ENCODE peak calls at places on chromosomes 2 and 18, in six cellular contexts. E, P, F, U, Q and R are unnamed samples.

GRCh38 chr18:75500510-75500909 is 73.0 kb upstream of the SMIM21 start:
- DNase-seq in E (no peak), P (no peak), F (no peak), U (no peak), Q (peak), R (peak)

GRCh38 chr2:227376911-227377396 is 2.2 kb downstream of the TM4SF20 start:
- DNase-seq in E (no peak), P (peak), F (no peak), U (peak), Q (peak), R (no peak)

GRCh38 chr2:113894156-113894743 is 4.4 kb downstream of the ACTR3 start:
- DNase-seq in E (peak), P (peak), F (no peak), U (peak), Q (peak), R (peak)

GRCh38 chr2:23565814-23566213 is 180.8 kb downstream of the KLHL29 start:
- DNase-seq in E (no peak), P (no peak), F (no peak), U (no peak), Q (no peak), R (no peak)

GRCh38 chr2:3683748-3684454 is 19.5 kb upstream of the DCDC2C start:
- DNase-seq in E (no peak), P (no peak), F (no peak), U (peak), Q (peak), R (no peak)

GRCh38 chr2:219426534-219427136 is 8.0 kb upstream of the SPEG start:
- DNase-seq in E (no peak), P (no peak), F (no peak), U (no peak), Q (no peak), R (no peak)

GRCh38 chr2:13040043-13040442 is 323.3 kb downstream of the TRIB2 start:
- DNase-seq in E (no peak), P (no peak), F (peak), U (no peak), Q (no peak), R (no peak)

GRCh38 chr2:105653313-105653712 is 91.4 kb upstream of the NCK2 start:
- DNase-seq in E (no peak), P (no peak), F (no peak), U (no peak), Q (no peak), R (no peak)

GRCh38 chr18:75859533-75859932 is 432.0 kb upstream of the SMIM21 start:
- DNase-seq in E (no peak), P (no peak), F (no peak), U (no peak), Q (no peak), R (no peak)

GRCh38 chr2:161796192-161796591 is 172.0 kb downstream of the SLC4A10 start:
- DNase-seq in E (no peak), P (no peak), F (no peak), U (peak), Q (no peak), R (no peak)

GRCh38 chr2:49950635-49951034 is 796.3 kb upstream of the FSHR start:
- DNase-seq in E (no peak), P (no peak), F (no peak), U (no peak), Q (no peak), R (no peak)

GRCh38 chr2:100941646-100942240 is 60.3 kb upstream of the RPL31 start:
- DNase-seq in E (no peak), P (no peak), F (no peak), U (peak), Q (peak), R (peak)

GRCh38 chr2:217279130-217279529 is 419.3 kb upstream of the TNP1 start:
- DNase-seq in E (peak), P (no peak), F (no peak), U (peak), Q (peak), R (no peak)

GRCh38 chr18:38539373-38539772 is 973.8 kb upstream of the CELF4 start:
- DNase-seq in E (no peak), P (no peak), F (no peak), U (no peak), Q (no peak), R (no peak)

GRCh38 chr18:41966943-41967342 is 11.9 kb downstream of the PIK3C3 start:
- DNase-seq in E (no peak), P (no peak), F (no peak), U (no peak), Q (no peak), R (no peak)

GRCh38 chr18:78828131-78828530 is 151.5 kb upstream of the SALL3 start:
- DNase-seq in E (no peak), P (no peak), F (no peak), U (no peak), Q (no peak), R (no peak)

GRCh38 chr18:57353940-57354461 is 1.6 kb downstream of the ST8SIA3 start:
- DNase-seq in E (peak), P (peak), F (no peak), U (peak), Q (peak), R (peak)

GRCh38 chr18:75551071-75551470 is 123.6 kb upstream of the SMIM21 start:
- DNase-seq in E (no peak), P (no peak), F (no peak), U (no peak), Q (no peak), R (no peak)

GRCh38 chr18:70260683-70261082 is 28.2 kb upstream of the SOCS6 start:
- DNase-seq in E (no peak), P (no peak), F (no peak), U (no peak), Q (no peak), R (no peak)

GRCh38 chr2:189999661-190000060 is 62.9 kb downstream of the MSTN start:
- DNase-seq in E (no peak), P (no peak), F (no peak), U (no peak), Q (no peak), R (no peak)

GRCh38 chr2:239590276-239590675 is 189.5 kb upstream of the HDAC4 start:
- DNase-seq in E (no peak), P (no peak), F (peak), U (no peak), Q (no peak), R (no peak)

GRCh38 chr18:7417742-7418141 is 149.4 kb upstream of the PTPRM start:
- DNase-seq in E (no peak), P (peak), F (no peak), U (peak), Q (no peak), R (peak)

GRCh38 chr2:8662239-8662879 is 19.5 kb upstream of the ID2 start:
- DNase-seq in E (peak), P (peak), F (no peak), U (peak), Q (peak), R (peak)

GRCh38 chr2:204749319-204749718 is 204.0 kb downstream of the PARD3B start:
- DNase-seq in E (no peak), P (no peak), F (no peak), U (peak), Q (peak), R (peak)

GRCh38 chr18:28065031-28065792 is 111.7 kb downstream of the CDH2 start:
- DNase-seq in E (peak), P (peak), F (no peak), U (peak), Q (peak), R (peak)

GRCh38 chr2:113138428-113139322 is 11.3 kb downstream of the IL1RN start:
- DNase-seq in E (peak), P (peak), F (no peak), U (peak), Q (peak), R (peak)

GRCh38 chr2:20611077-20611843 is 39.6 kb downstream of the HS1BP3 start:
- DNase-seq in E (no peak), P (no peak), F (peak), U (peak), Q (peak), R (peak)

GRCh38 chr2:194383404-194383803 is 1273.6 kb upstream of the SLC39A10 start:
- DNase-seq in E (peak), P (peak), F (no peak), U (peak), Q (no peak), R (peak)

GRCh38 chr2:166234112-166234846 is 106.5 kb upstream of the SCN1A start:
- DNase-seq in E (peak), P (peak), F (no peak), U (peak), Q (peak), R (peak)

GRCh38 chr2:173667014-173667413 is 298.2 kb downstream of the SP3 start:
- DNase-seq in E (no peak), P (no peak), F (no peak), U (no peak), Q (no peak), R (no peak)

GRCh38 chr2:86807462-86808275 is 17.0 kb upstream of the CD8A start:
- DNase-seq in E (peak), P (peak), F (peak), U (peak), Q (no peak), R (peak)

GRCh38 chr2:135785032-135785431 is 43.4 kb downstream of the UBXN4 start:
- DNase-seq in E (no peak), P (no peak), F (no peak), U (peak), Q (no peak), R (no peak)

GRCh38 chr2:98487806-98488189 is 43.1 kb downstream of the INPP4A start:
- DNase-seq in E (no peak), P (peak), F (no peak), U (peak), Q (peak), R (peak)

GRCh38 chr2:119546446-119546765 is 2.2 kb downstream of the CFAP221 start:
- DNase-seq in E (no peak), P (no peak), F (no peak), U (no peak), Q (no peak), R (no peak)

GRCh38 chr18:24019641-24020331 is 5.2 kb downstream of the TTC39C start:
- DNase-seq in E (no peak), P (no peak), F (no peak), U (no peak), Q (no peak), R (peak)

GRCh38 chr2:174477772-174478171 is 9.1 kb downstream of the GPR155 start:
- DNase-seq in E (no peak), P (no peak), F (no peak), U (no peak), Q (no peak), R (no peak)

GRCh38 chr18:36212301-36212977 is 25.1 kb downstream of the MOCOS start:
- DNase-seq in E (no peak), P (no peak), F (no peak), U (peak), Q (peak), R (no peak)

GRCh38 chr2:48927355-48927754 is 171.8 kb upstream of the LHCGR start:
- DNase-seq in E (no peak), P (no peak), F (no peak), U (no peak), Q (no peak), R (no peak)

GRCh38 chr18:77054606-77055428 is 77.8 kb downstream of the MBP start:
- DNase-seq in E (peak), P (peak), F (peak), U (peak), Q (peak), R (peak)
- TF ChIP-seq CTCF in E (peak), P (peak), F (no peak), U (peak), Q (peak), R (peak)

GRCh38 chr2:177633910-177634294 is 241.3 kb downstream of the AGPS start:
- DNase-seq in E (no peak), P (no peak), F (no peak), U (no peak), Q (no peak), R (no peak)
- H3K4me3 ChIP-seq in E (no peak), P (peak), F (no peak), U (peak), Q (no peak), R (no peak)

DNA sequence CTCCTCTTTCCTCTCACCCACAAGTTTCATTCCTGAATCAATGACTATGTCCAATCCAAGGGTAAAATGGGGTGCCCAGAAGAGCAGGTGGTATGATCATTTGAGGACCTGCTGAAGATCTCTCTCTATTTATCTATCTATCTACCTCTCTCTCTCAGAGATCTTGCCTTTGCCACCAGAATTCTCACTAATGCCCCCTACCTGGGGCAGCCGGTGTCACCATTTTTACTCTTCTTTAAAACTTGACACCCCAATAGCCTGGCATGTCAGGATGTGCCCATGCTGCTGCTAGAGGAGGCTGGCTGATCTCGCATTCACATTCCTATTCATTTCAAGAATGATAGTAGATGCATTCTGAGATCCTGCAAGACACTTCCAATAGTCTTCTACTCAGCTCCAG is 24.3 kb upstream of the RPIA start:
- DNase-seq in E (no peak), P (no peak), F (no peak), U (no peak), Q (no peak), R (no peak)
- TF ChIP-seq CTCF in E (no peak), P (no peak), F (no peak), U (no peak), Q (no peak), R (no peak)

GRCh38 chr2:102143450-102143985 is 972 bp downstream of the IL1R1 start:
- DNase-seq in E (no peak), P (no peak), F (no peak), U (peak), Q (peak), R (peak)
- H3K4me3 ChIP-seq in E (peak), P (peak), F (no peak), U (peak), Q (peak), R (peak)

DNA sequence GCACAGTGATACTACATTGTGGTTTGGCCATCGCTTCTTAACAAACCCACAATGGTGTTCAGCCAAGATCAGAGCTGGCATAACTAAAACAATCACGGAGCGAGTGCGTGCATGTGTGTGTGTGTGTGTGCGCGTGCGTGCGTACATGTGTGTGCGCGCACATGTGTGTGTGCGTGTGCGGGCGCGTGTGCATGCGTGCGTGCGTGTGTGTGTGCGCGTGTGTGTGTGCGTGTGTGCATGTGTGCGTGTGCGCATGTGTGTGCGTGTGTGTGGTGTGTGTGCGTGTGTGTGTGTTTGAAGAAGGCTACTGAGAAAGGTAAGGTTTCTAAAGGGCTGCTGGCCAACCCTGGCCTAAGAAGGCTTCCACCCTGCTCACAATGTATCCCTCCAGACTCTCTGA is 582.4 kb downstream of the CMPK2 start:
- DNase-seq in E (no peak), P (no peak), F (no peak), U (no peak), Q (no peak), R (no peak)
- TF ChIP-seq CTCF in E (no peak), P (no peak), F (no peak), U (no peak), Q (no peak), R (no peak)

GRCh38 chr2:191974676-191975075 is 127.8 kb upstream of the CAVIN2 start:
- DNase-seq in E (no peak), P (no peak), F (no peak), U (no peak), Q (no peak), R (no peak)

GRCh38 chr2:191976436-191976835 is 129.5 kb upstream of the CAVIN2 start:
- DNase-seq in E (peak), P (peak), F (no peak), U (peak), Q (peak), R (peak)

GRCh38 chr2:191968151-191968550 is 121.3 kb upstream of the CAVIN2 start:
- DNase-seq in E (no peak), P (no peak), F (no peak), U (no peak), Q (no peak), R (no peak)

GRCh38 chr2:191965733-191966132 is 118.8 kb upstream of the CAVIN2 start:
- DNase-seq in E (no peak), P (no peak), F (no peak), U (no peak), Q (no peak), R (no peak)

DNA sequence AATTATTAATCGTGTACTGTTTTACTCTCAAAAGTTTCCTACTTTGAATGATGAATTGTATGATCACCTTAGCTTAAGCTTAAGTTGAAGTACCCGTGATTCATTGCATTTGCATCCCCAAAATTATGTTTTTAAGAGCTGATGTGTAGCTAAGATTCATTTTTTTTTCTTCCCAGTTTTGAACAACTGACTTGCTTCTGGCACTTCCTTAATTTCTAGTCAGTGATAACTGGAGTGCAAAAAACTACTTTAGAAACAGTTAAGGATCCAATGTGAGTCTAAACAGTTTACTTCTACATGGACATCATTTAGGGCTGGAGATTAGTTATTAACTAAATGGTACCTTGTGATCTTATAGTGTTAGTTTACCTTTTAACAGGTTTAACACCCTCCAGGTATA is 124.0 kb upstream of the CAVIN2 start:
- DNase-seq in E (no peak), P (no peak), F (no peak), U (no peak), Q (no peak), R (no peak)
- H3K4me3 ChIP-seq in E (no peak), P (no peak), F (no peak), U (no peak), Q (no peak), R (no peak)

DNA sequence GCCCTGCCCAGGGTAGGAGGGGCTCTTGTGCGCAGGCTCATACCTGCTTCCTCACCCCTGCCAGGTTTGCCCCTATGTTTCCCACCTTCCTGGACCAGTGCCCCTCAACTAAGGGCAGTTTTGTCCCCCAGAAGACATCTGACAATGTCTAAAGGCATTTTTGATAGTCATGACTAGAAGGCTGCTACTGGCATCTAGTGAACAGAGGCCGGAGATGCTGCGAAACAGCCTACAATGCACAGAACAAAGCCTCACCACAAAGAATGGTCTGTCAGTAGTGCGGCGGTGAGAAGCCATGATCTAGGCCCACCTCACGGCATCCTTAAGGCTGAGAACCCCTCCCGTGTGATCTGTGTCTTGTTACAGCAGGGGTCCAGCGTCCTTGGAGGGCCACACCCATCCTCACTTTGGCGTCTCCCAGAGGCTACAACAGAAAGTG is 96.0 kb downstream of the TMEM17 start:
- DNase-seq in E (no peak), P (no peak), F (no peak), U (no peak), Q (no peak), R (peak)
- TF ChIP-seq CTCF in E (no peak), P (peak), F (no peak), U (no peak), Q (no peak), R (peak)